ENCODE peak calls at places on chromosomes 4 and X, in nine cellular contexts. One of them, this sample, is unnamed.

GRCh38 chrX:29547877-29548276 is 667.5 kb upstream of the MAGEB2 start:
- DNase-seq in coronary artery: no peak
- DNase-seq in G401: no peak
- DNase-seq in cerebellar cortex: no peak
- DNase-seq in HFF-Myc: no peak
- DNase-seq in NCI-H1092 treated with DMSO at 0.1 percent for 48 hours: no peak
- DNase-seq in activated T-helper 9 cell treated with anti-CD3 and anti-CD28 coated beads, Interleukin-2, amount 50 U/mL, for 16 hours: no peak
- DNase-seq in HS-27A: no peak
- DNase-seq in body of pancreas: no peak
- DNase-seq in this sample: no peak

GRCh38 chr4:179536694-179537093 is 2094.5 kb upstream of the AGA start:
- DNase-seq in activated T-helper 9 cell treated with anti-CD3 and anti-CD28 coated beads, Interleukin-2, amount 50 U/mL, for 16 hours: no peak
- DNase-seq in coronary artery: no peak
- DNase-seq in NCI-H1092 treated with DMSO at 0.1 percent for 48 hours: no peak
- DNase-seq in HFF-Myc: no peak
- DNase-seq in cerebellar cortex: no peak
- DNase-seq in HS-27A: no peak
- DNase-seq in G401: no peak
- DNase-seq in body of pancreas: no peak
- DNase-seq in this sample: no peak

GRCh38 chr4:159360549-159360948 is 257.7 kb downstream of the RAPGEF2 start:
- DNase-seq in G401: no peak
- DNase-seq in HFF-Myc: peak; percentile 62
- DNase-seq in body of pancreas: no peak
- DNase-seq in coronary artery: no peak
- DNase-seq in NCI-H1092 treated with DMSO at 0.1 percent for 48 hours: no peak
- DNase-seq in HS-27A: peak; percentile 27
- DNase-seq in cerebellar cortex: no peak
- DNase-seq in activated T-helper 9 cell treated with anti-CD3 and anti-CD28 coated beads, Interleukin-2, amount 50 U/mL, for 16 hours: no peak
- DNase-seq in this sample: no peak

GRCh38 chr4:8506373-8507250 is 66.0 kb downstream of the TRMT44 start:
- DNase-seq in G401: peak; percentile 8
- DNase-seq in body of pancreas: peak; percentile 53
- DNase-seq in NCI-H1092 treated with DMSO at 0.1 percent for 48 hours: no peak
- DNase-seq in cerebellar cortex: no peak
- DNase-seq in activated T-helper 9 cell treated with anti-CD3 and anti-CD28 coated beads, Interleukin-2, amount 50 U/mL, for 16 hours: no peak
- DNase-seq in coronary artery: no peak
- DNase-seq in HS-27A: no peak
- DNase-seq in HFF-Myc: no peak
- DNase-seq in this sample: no peak

GRCh38 chr4:165514739-165515138 is 135.9 kb downstream of the CPE start:
- DNase-seq in activated T-helper 9 cell treated with anti-CD3 and anti-CD28 coated beads, Interleukin-2, amount 50 U/mL, for 16 hours: no peak
- DNase-seq in body of pancreas: no peak
- DNase-seq in NCI-H1092 treated with DMSO at 0.1 percent for 48 hours: no peak
- DNase-seq in HFF-Myc: no peak
- DNase-seq in HS-27A: no peak
- DNase-seq in coronary artery: no peak
- DNase-seq in cerebellar cortex: no peak
- DNase-seq in G401: no peak
- DNase-seq in this sample: no peak

GRCh38 chr4:47513493-47513892 is 28.4 kb downstream of the ATP10D start:
- DNase-seq in NCI-H1092 treated with DMSO at 0.1 percent for 48 hours: no peak
- DNase-seq in body of pancreas: no peak
- DNase-seq in G401: no peak
- DNase-seq in coronary artery: no peak
- DNase-seq in activated T-helper 9 cell treated with anti-CD3 and anti-CD28 coated beads, Interleukin-2, amount 50 U/mL, for 16 hours: no peak
- DNase-seq in HS-27A: no peak
- DNase-seq in cerebellar cortex: no peak
- DNase-seq in HFF-Myc: no peak
- DNase-seq in this sample: no peak

GRCh38 chrX:154004315-154004714 is 15.4 kb downstream of the IRAK1 start:
- DNase-seq in NCI-H1092 treated with DMSO at 0.1 percent for 48 hours: no peak
- DNase-seq in HFF-Myc: no peak
- DNase-seq in coronary artery: no peak
- DNase-seq in activated T-helper 9 cell treated with anti-CD3 and anti-CD28 coated beads, Interleukin-2, amount 50 U/mL, for 16 hours: no peak
- DNase-seq in G401: no peak
- DNase-seq in cerebellar cortex: no peak
- DNase-seq in HS-27A: no peak
- DNase-seq in body of pancreas: no peak
- DNase-seq in this sample: no peak

GRCh38 chr4:147599206-147599605 is 18.0 kb upstream of the TMEM184C start:
- DNase-seq in HS-27A: no peak
- DNase-seq in coronary artery: no peak
- DNase-seq in G401: no peak
- DNase-seq in NCI-H1092 treated with DMSO at 0.1 percent for 48 hours: no peak
- DNase-seq in cerebellar cortex: no peak
- DNase-seq in HFF-Myc: no peak
- DNase-seq in body of pancreas: no peak
- DNase-seq in activated T-helper 9 cell treated with anti-CD3 and anti-CD28 coated beads, Interleukin-2, amount 50 U/mL, for 16 hours: no peak
- DNase-seq in this sample: no peak

GRCh38 chrX:66142351-66142750 is 21.7 kb upstream of the HEPH start:
- DNase-seq in NCI-H1092 treated with DMSO at 0.1 percent for 48 hours: no peak
- DNase-seq in coronary artery: no peak
- DNase-seq in activated T-helper 9 cell treated with anti-CD3 and anti-CD28 coated beads, Interleukin-2, amount 50 U/mL, for 16 hours: no peak
- DNase-seq in cerebellar cortex: no peak
- DNase-seq in HS-27A: no peak
- DNase-seq in G401: no peak
- DNase-seq in body of pancreas: no peak
- DNase-seq in HFF-Myc: no peak
- DNase-seq in this sample: no peak

GRCh38 chr4:184396570-184397515 is 77.5 kb downstream of the IRF2 start:
- DNase-seq in activated T-helper 9 cell treated with anti-CD3 and anti-CD28 coated beads, Interleukin-2, amount 50 U/mL, for 16 hours: no peak
- DNase-seq in body of pancreas: no peak
- DNase-seq in cerebellar cortex: no peak
- DNase-seq in HS-27A: no peak
- DNase-seq in coronary artery: no peak
- DNase-seq in NCI-H1092 treated with DMSO at 0.1 percent for 48 hours: no peak
- DNase-seq in HFF-Myc: no peak
- DNase-seq in G401: no peak
- DNase-seq in this sample: no peak

GRCh38 chr4:183164963-183165362 is 65.9 kb downstream of the WWC2 start:
- DNase-seq in HFF-Myc: no peak
- DNase-seq in activated T-helper 9 cell treated with anti-CD3 and anti-CD28 coated beads, Interleukin-2, amount 50 U/mL, for 16 hours: no peak
- DNase-seq in body of pancreas: no peak
- DNase-seq in coronary artery: no peak
- DNase-seq in HS-27A: no peak
- DNase-seq in cerebellar cortex: no peak
- DNase-seq in NCI-H1092 treated with DMSO at 0.1 percent for 48 hours: no peak
- DNase-seq in G401: no peak
- DNase-seq in this sample: no peak

GRCh38 chr4:6893449-6894085 is 16.1 kb upstream of the TBC1D14 start:
- DNase-seq in coronary artery: no peak
- DNase-seq in G401: no peak
- DNase-seq in HS-27A: no peak
- DNase-seq in cerebellar cortex: no peak
- DNase-seq in HFF-Myc: no peak
- DNase-seq in activated T-helper 9 cell treated with anti-CD3 and anti-CD28 coated beads, Interleukin-2, amount 50 U/mL, for 16 hours: no peak
- DNase-seq in body of pancreas: no peak
- DNase-seq in NCI-H1092 treated with DMSO at 0.1 percent for 48 hours: no peak
- DNase-seq in this sample: peak; percentile 81

GRCh38 chrX:139724626-139725025 is 16.7 kb upstream of the MCF2 start:
- DNase-seq in HS-27A: no peak
- DNase-seq in activated T-helper 9 cell treated with anti-CD3 and anti-CD28 coated beads, Interleukin-2, amount 50 U/mL, for 16 hours: no peak
- DNase-seq in body of pancreas: no peak
- DNase-seq in HFF-Myc: no peak
- DNase-seq in cerebellar cortex: no peak
- DNase-seq in G401: no peak
- DNase-seq in coronary artery: no peak
- DNase-seq in NCI-H1092 treated with DMSO at 0.1 percent for 48 hours: no peak
- DNase-seq in this sample: no peak

GRCh38 chrX:35076061-35076460 is 133.5 kb downstream of the FAM47B start:
- DNase-seq in coronary artery: no peak
- DNase-seq in G401: no peak
- DNase-seq in NCI-H1092 treated with DMSO at 0.1 percent for 48 hours: no peak
- DNase-seq in activated T-helper 9 cell treated with anti-CD3 and anti-CD28 coated beads, Interleukin-2, amount 50 U/mL, for 16 hours: no peak
- DNase-seq in cerebellar cortex: no peak
- DNase-seq in HFF-Myc: no peak
- DNase-seq in body of pancreas: no peak
- DNase-seq in HS-27A: no peak
- DNase-seq in this sample: no peak

GRCh38 chr4:2081540-2081939 is 22.4 kb downstream of the NAT8L start:
- DNase-seq in coronary artery: peak; percentile 55
- DNase-seq in NCI-H1092 treated with DMSO at 0.1 percent for 48 hours: no peak
- DNase-seq in HFF-Myc: no peak
- DNase-seq in body of pancreas: no peak
- DNase-seq in HS-27A: no peak
- DNase-seq in cerebellar cortex: no peak
- DNase-seq in activated T-helper 9 cell treated with anti-CD3 and anti-CD28 coated beads, Interleukin-2, amount 50 U/mL, for 16 hours: no peak
- DNase-seq in G401: no peak
- DNase-seq in this sample: no peak

GRCh38 chr4:78481180-78481579 is 70.4 kb upstream of the ANXA3 start:
- DNase-seq in HFF-Myc: peak; percentile 78
- DNase-seq in activated T-helper 9 cell treated with anti-CD3 and anti-CD28 coated beads, Interleukin-2, amount 50 U/mL, for 16 hours: no peak
- DNase-seq in G401: no peak
- DNase-seq in body of pancreas: no peak
- DNase-seq in coronary artery: no peak
- DNase-seq in NCI-H1092 treated with DMSO at 0.1 percent for 48 hours: no peak
- DNase-seq in HS-27A: no peak
- DNase-seq in cerebellar cortex: no peak
- DNase-seq in this sample: no peak

GRCh38 chrX:14027031-14027430 is 2.7 kb downstream of the GEMIN8 start:
- DNase-seq in activated T-helper 9 cell treated with anti-CD3 and anti-CD28 coated beads, Interleukin-2, amount 50 U/mL, for 16 hours: no peak
- DNase-seq in body of pancreas: peak; percentile 44
- DNase-seq in HS-27A: no peak
- DNase-seq in NCI-H1092 treated with DMSO at 0.1 percent for 48 hours: peak; percentile 39
- DNase-seq in coronary artery: no peak
- DNase-seq in G401: peak; percentile 75
- DNase-seq in HFF-Myc: no peak
- DNase-seq in cerebellar cortex: peak; percentile 72
- DNase-seq in this sample: no peak

GRCh38 chrX:103554687-103555417 is 30.5 kb upstream of the TCEAL4 start:
- DNase-seq in NCI-H1092 treated with DMSO at 0.1 percent for 48 hours: no peak
- DNase-seq in HS-27A: no peak
- DNase-seq in G401: peak; percentile 85
- DNase-seq in coronary artery: no peak
- DNase-seq in activated T-helper 9 cell treated with anti-CD3 and anti-CD28 coated beads, Interleukin-2, amount 50 U/mL, for 16 hours: peak; percentile 16
- DNase-seq in body of pancreas: peak; percentile 45
- DNase-seq in HFF-Myc: peak; percentile 41
- DNase-seq in cerebellar cortex: peak; percentile 83
- DNase-seq in this sample: no peak

GRCh38 chr4:13612569-13612968 is 15.0 kb downstream of the BOD1L1 start:
- DNase-seq in activated T-helper 9 cell treated with anti-CD3 and anti-CD28 coated beads, Interleukin-2, amount 50 U/mL, for 16 hours: no peak
- DNase-seq in body of pancreas: no peak
- DNase-seq in cerebellar cortex: no peak
- DNase-seq in HS-27A: no peak
- DNase-seq in G401: no peak
- DNase-seq in NCI-H1092 treated with DMSO at 0.1 percent for 48 hours: no peak
- DNase-seq in HFF-Myc: no peak
- DNase-seq in coronary artery: no peak
- DNase-seq in this sample: no peak

GRCh38 chrX:100990139-100990538 is 20.6 kb downstream of the ARL13A start:
- DNase-seq in coronary artery: no peak
- DNase-seq in body of pancreas: no peak
- DNase-seq in HFF-Myc: no peak
- DNase-seq in G401: no peak
- DNase-seq in HS-27A: no peak
- DNase-seq in activated T-helper 9 cell treated with anti-CD3 and anti-CD28 coated beads, Interleukin-2, amount 50 U/mL, for 16 hours: no peak
- DNase-seq in NCI-H1092 treated with DMSO at 0.1 percent for 48 hours: no peak
- DNase-seq in cerebellar cortex: no peak
- DNase-seq in this sample: no peak

GRCh38 chr4:17284323-17285175 is 227.3 kb downstream of the QDPR start:
- DNase-seq in NCI-H1092 treated with DMSO at 0.1 percent for 48 hours: no peak
- DNase-seq in coronary artery: no peak
- DNase-seq in HFF-Myc: no peak
- DNase-seq in cerebellar cortex: no peak
- DNase-seq in activated T-helper 9 cell treated with anti-CD3 and anti-CD28 coated beads, Interleukin-2, amount 50 U/mL, for 16 hours: no peak
- DNase-seq in body of pancreas: no peak
- DNase-seq in G401: no peak
- DNase-seq in HS-27A: no peak
- DNase-seq in this sample: no peak

GRCh38 chrX:40727599-40728252 is 7.6 kb downstream of the MED14 start:
- DNase-seq in cerebellar cortex: no peak
- DNase-seq in NCI-H1092 treated with DMSO at 0.1 percent for 48 hours: no peak
- DNase-seq in coronary artery: no peak
- DNase-seq in HS-27A: no peak
- DNase-seq in body of pancreas: no peak
- DNase-seq in activated T-helper 9 cell treated with anti-CD3 and anti-CD28 coated beads, Interleukin-2, amount 50 U/mL, for 16 hours: no peak
- DNase-seq in HFF-Myc: no peak
- DNase-seq in G401: no peak
- DNase-seq in this sample: no peak

This sample was measured in LoVo.